ENCODE peak calls at places on chromosomes 11 and 22, in six cellular contexts. One of them, this sample, is unnamed.

GRCh38 chr11:89477175-89477574 is 14.0 kb downstream of the NOX4 start:
- DNase-seq in LHCN-M2: no peak
- DNase-seq in RWPE1: no peak
- DNase-seq in nephron progenitor cell: no peak
- DNase-seq in A172: no peak
- DNase-seq in transverse colon: peak
- DNase-seq in this sample: peak

GRCh38 chr11:71936825-71937224 is 8.0 kb downstream of the RNF121 start:
- DNase-seq in LHCN-M2: no peak
- DNase-seq in transverse colon: no peak
- DNase-seq in nephron progenitor cell: no peak
- DNase-seq in RWPE1: no peak
- DNase-seq in A172: peak
- DNase-seq in this sample: peak

GRCh38 chr11:122207505-122207904 is 91.5 kb upstream of the BLID start:
- DNase-seq in transverse colon: no peak
- DNase-seq in A172: no peak
- DNase-seq in RWPE1: no peak
- DNase-seq in nephron progenitor cell: no peak
- DNase-seq in LHCN-M2: no peak
- DNase-seq in this sample: no peak

GRCh38 chr11:3671334-3672254 is at the start of gene CHRNA10:
- DNase-seq in A172: no peak
- DNase-seq in RWPE1: no peak
- DNase-seq in transverse colon: no peak
- DNase-seq in nephron progenitor cell: peak
- DNase-seq in LHCN-M2: no peak
- DNase-seq in this sample: no peak

GRCh38 chr11:10654211-10655150 is 39.1 kb downstream of the IRAG1 start:
- DNase-seq in A172: peak
- DNase-seq in RWPE1: peak
- DNase-seq in LHCN-M2: peak
- DNase-seq in nephron progenitor cell: no peak
- DNase-seq in transverse colon: no peak
- DNase-seq in this sample: peak

GRCh38 chr11:1202154-1202775 is 20.6 kb upstream of the MUC5B start:
- DNase-seq in LHCN-M2: no peak
- DNase-seq in RWPE1: no peak
- DNase-seq in A172: peak
- DNase-seq in transverse colon: peak
- DNase-seq in nephron progenitor cell: no peak
- DNase-seq in this sample: no peak

GRCh38 chr11:86459002-86459385 is 84.3 kb downstream of the CCDC81 start:
- DNase-seq in A172: peak
- DNase-seq in RWPE1: no peak
- DNase-seq in transverse colon: no peak
- DNase-seq in nephron progenitor cell: no peak
- DNase-seq in LHCN-M2: peak
- DNase-seq in this sample: no peak

GRCh38 chr11:27281740-27282139 is 81.3 kb downstream of the CCDC34 start:
- DNase-seq in LHCN-M2: no peak
- DNase-seq in A172: peak
- DNase-seq in RWPE1: no peak
- DNase-seq in nephron progenitor cell: no peak
- DNase-seq in transverse colon: no peak
- DNase-seq in this sample: no peak

GRCh38 chr11:34342008-34342533 is 15.7 kb downstream of the ABTB2 start:
- DNase-seq in RWPE1: no peak
- DNase-seq in LHCN-M2: no peak
- DNase-seq in nephron progenitor cell: no peak
- DNase-seq in A172: peak
- DNase-seq in transverse colon: peak
- DNase-seq in this sample: no peak

GRCh38 chr11:14148653-14149273 is 186.2 kb downstream of the SPON1 start:
- DNase-seq in A172: peak
- DNase-seq in LHCN-M2: peak
- DNase-seq in RWPE1: peak
- DNase-seq in nephron progenitor cell: no peak
- DNase-seq in transverse colon: no peak
- DNase-seq in this sample: peak

GRCh38 chr22:50281957-50282356 is 11.8 kb upstream of the MAPK11 start:
- DNase-seq in RWPE1: no peak
- DNase-seq in transverse colon: no peak
- DNase-seq in LHCN-M2: no peak
- DNase-seq in nephron progenitor cell: no peak
- DNase-seq in A172: no peak
- DNase-seq in this sample: no peak

GRCh38 chr11:117815262-117815803 is 9.2 kb downstream of the FXYD2 start:
- DNase-seq in RWPE1: no peak
- DNase-seq in LHCN-M2: no peak
- DNase-seq in transverse colon: peak
- DNase-seq in nephron progenitor cell: no peak
- DNase-seq in A172: no peak
- DNase-seq in this sample: peak

This sample was measured in trophoblast cell.